ENCODE peak calls at places on chromosome 4, in four cellular contexts. One of them, this sample, is unnamed.

GRCh38 chr4:41281038-41281634 is 24.4 kb downstream of the UCHL1 start:
- DNase-seq in lower leg skin: no peak
- DNase-seq in IMR-90: peak; percentile 77
- DNase-seq in WERI-Rb-1: peak; percentile 57
- DNase-seq in this sample: no peak

GRCh38 chr4:31984872-31985271 is 1264.7 kb downstream of the PCDH7 start:
- DNase-seq in lower leg skin: no peak
- DNase-seq in IMR-90: no peak
- DNase-seq in WERI-Rb-1: no peak
- DNase-seq in this sample: no peak

GRCh38 chr4:5870220-5870619 is 22.7 kb downstream of the CRMP1 start:
- DNase-seq in lower leg skin: no peak
- DNase-seq in IMR-90: no peak
- DNase-seq in WERI-Rb-1: no peak
- DNase-seq in this sample: no peak

GRCh38 chr4:165325732-165326512 is 1.5 kb upstream of the MSMO1 start:
- DNase-seq in lower leg skin: no peak
- DNase-seq in IMR-90: peak; percentile 93
- DNase-seq in WERI-Rb-1: no peak
- DNase-seq in this sample: no peak

GRCh38 chr4:20028694-20029093 is 223.0 kb upstream of the SLIT2 start:
- DNase-seq in lower leg skin: no peak
- DNase-seq in IMR-90: peak; percentile 55
- DNase-seq in WERI-Rb-1: no peak
- DNase-seq in this sample: no peak

GRCh38 chr4:1330761-1331590 is 16.0 kb upstream of the UVSSA start:
- DNase-seq in lower leg skin: no peak
- DNase-seq in IMR-90: no peak
- DNase-seq in WERI-Rb-1: peak; percentile 62
- DNase-seq in this sample: no peak

GRCh38 chr4:151227731-151228130 is 49.2 kb upstream of the PRSS48 start:
- DNase-seq in lower leg skin: no peak
- DNase-seq in IMR-90: peak; percentile 78
- DNase-seq in WERI-Rb-1: no peak
- DNase-seq in this sample: no peak

GRCh38 chr4:114318309-114318708 is 280.3 kb upstream of the UGT8 start:
- DNase-seq in lower leg skin: no peak
- DNase-seq in IMR-90: peak; percentile 80
- DNase-seq in WERI-Rb-1: no peak
- DNase-seq in this sample: no peak

GRCh38 chr4:122603156-122603574 is 17.7 kb downstream of the IL21 start:
- DNase-seq in lower leg skin: no peak
- DNase-seq in IMR-90: peak; percentile 11
- DNase-seq in WERI-Rb-1: no peak
- DNase-seq in this sample: no peak

GRCh38 chr4:122606364-122607043 is 14.4 kb downstream of the IL21 start:
- DNase-seq in lower leg skin: no peak
- DNase-seq in IMR-90: no peak
- DNase-seq in WERI-Rb-1: no peak
- DNase-seq in this sample: no peak

GRCh38 chr4:122604146-122604545 is 16.7 kb downstream of the IL21 start:
- DNase-seq in lower leg skin: no peak
- DNase-seq in IMR-90: no peak
- DNase-seq in WERI-Rb-1: no peak
- DNase-seq in this sample: no peak

GRCh38 chr4:122602277-122603142 is 18.4 kb downstream of the IL21 start:
- DNase-seq in lower leg skin: no peak
- DNase-seq in IMR-90: peak; percentile 54
- DNase-seq in WERI-Rb-1: no peak
- DNase-seq in this sample: no peak
- TF ChIP-seq CTCF in lower leg skin: no peak
- TF ChIP-seq CTCF in IMR-90: peak; percentile 54
- TF ChIP-seq CTCF in WERI-Rb-1: peak; percentile 32
- TF ChIP-seq CTCF in this sample: peak; percentile 30

DNA sequence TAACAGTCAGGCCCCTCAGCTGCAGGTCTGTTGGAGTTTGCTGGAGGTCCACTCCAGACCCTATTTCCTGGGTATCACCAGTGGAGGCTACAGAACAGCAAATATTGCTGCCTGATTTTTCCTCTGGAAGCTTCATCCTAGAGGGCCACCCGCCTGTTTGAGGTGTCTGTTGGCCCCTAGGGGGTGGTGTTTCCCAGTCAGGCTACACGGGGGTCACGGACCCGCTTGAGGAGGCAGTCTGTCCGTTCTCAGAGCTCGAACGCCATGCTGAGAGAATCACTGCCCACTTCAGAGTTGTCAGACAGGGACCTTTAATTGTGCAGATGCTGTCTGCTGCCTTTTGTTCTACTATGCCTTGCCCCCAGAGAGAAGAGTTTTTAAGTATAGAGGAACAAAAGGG is 160.8 kb downstream of the DKK2 start:
- DNase-seq in lower leg skin: no peak
- DNase-seq in IMR-90: no peak
- DNase-seq in WERI-Rb-1: peak; percentile 21
- DNase-seq in this sample: no peak
- TF ChIP-seq CTCF in lower leg skin: no peak
- TF ChIP-seq CTCF in IMR-90: no peak
- TF ChIP-seq CTCF in WERI-Rb-1: peak; percentile 27
- TF ChIP-seq CTCF in this sample: no peak

DNA sequence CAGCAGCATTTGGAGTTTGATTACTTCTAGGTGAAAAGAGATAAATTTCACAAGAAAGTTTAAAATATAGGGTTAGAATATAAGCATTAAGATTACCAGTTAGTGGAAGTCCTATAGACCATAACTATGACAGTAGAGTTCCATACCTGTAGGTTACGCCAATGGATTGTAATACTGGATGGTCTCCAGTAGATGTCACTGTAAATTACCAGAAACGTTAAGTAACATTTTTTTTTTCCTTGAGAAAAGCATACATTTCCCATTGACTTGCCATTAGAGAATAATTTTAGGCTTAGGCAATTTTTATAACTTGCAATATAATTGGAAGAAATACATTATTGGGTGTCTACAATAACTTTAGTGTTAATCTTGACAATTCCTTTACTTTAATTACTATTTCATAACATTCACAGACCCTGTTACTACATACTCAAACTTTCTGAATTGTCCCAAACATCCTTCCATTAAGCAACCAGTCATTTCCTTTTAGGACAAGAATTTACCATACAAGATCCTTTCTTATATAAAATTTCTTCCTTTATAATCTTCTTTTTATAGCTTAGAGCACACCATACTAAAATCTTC is 304.1 kb upstream of the TECRL start:
- DNase-seq in lower leg skin: no peak
- DNase-seq in IMR-90: peak; percentile 4
- DNase-seq in WERI-Rb-1: no peak
- DNase-seq in this sample: no peak
- TF ChIP-seq CTCF in lower leg skin: no peak
- TF ChIP-seq CTCF in IMR-90: peak; percentile 22
- TF ChIP-seq CTCF in WERI-Rb-1: peak; percentile 12
- TF ChIP-seq CTCF in this sample: peak; percentile 62

DNA sequence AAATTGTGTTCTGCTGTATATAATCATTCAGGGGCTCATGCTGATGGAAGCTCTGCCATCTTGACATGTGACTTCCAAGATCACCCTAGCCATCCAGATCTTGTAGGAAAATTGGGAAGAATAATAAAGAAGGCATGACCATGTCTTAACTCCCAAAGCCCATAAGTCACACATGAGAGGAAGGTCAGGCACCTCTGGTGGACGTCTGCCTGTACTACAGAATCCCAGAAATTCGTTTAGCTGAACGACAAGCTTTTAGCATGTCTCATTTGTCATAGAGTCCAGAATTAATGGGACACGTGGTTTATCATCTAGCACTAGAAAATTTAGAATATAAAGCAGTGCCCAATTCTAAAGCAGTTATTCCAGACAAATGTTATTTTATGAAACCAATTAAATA is 212.7 kb downstream of the CENPC start:
- DNase-seq in lower leg skin: no peak
- DNase-seq in IMR-90: no peak
- DNase-seq in WERI-Rb-1: peak; percentile 37
- DNase-seq in this sample: no peak
- TF ChIP-seq CTCF in lower leg skin: no peak
- TF ChIP-seq CTCF in IMR-90: peak; percentile 13
- TF ChIP-seq CTCF in WERI-Rb-1: peak; percentile 65
- TF ChIP-seq CTCF in this sample: peak; percentile 56

GRCh38 chr4:70979445-70980008 is 13.9 kb upstream of the DCK start:
- DNase-seq in lower leg skin: no peak
- DNase-seq in IMR-90: no peak
- DNase-seq in WERI-Rb-1: no peak
- DNase-seq in this sample: no peak

GRCh38 chr4:70980196-70980595 is 13.3 kb upstream of the DCK start:
- DNase-seq in lower leg skin: no peak
- DNase-seq in IMR-90: no peak
- DNase-seq in WERI-Rb-1: no peak
- DNase-seq in this sample: no peak

DNA sequence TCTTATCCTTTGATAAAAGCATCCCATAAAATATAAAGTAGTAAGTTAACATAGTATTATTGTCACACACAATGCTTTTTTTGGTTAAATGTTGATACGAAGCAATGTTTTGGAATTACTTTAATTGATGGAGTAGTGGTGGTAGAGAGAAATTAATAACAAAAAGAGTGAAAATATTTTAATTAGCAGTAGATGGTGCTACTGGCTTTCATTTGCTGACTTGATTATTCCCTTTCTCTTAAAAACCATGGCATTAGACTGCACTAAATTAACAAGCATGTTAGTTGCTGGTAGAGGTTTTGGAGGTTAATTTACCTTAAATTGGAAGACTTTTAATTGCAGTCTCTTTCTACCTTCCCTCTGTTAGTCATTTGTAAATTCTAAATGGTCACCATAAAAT is 8.9 kb upstream of the DCK start:
- DNase-seq in lower leg skin: no peak
- DNase-seq in IMR-90: no peak
- DNase-seq in WERI-Rb-1: no peak
- DNase-seq in this sample: no peak
- TF ChIP-seq CTCF in lower leg skin: no peak
- TF ChIP-seq CTCF in IMR-90: no peak
- TF ChIP-seq CTCF in WERI-Rb-1: no peak
- TF ChIP-seq CTCF in this sample: no peak

GRCh38 chr4:64430933-64431332 is 21.7 kb upstream of the TECRL start:
- DNase-seq in lower leg skin: no peak
- DNase-seq in IMR-90: no peak
- DNase-seq in WERI-Rb-1: no peak
- DNase-seq in this sample: no peak
- TF ChIP-seq CTCF in lower leg skin: no peak
- TF ChIP-seq CTCF in IMR-90: no peak
- TF ChIP-seq CTCF in WERI-Rb-1: no peak
- TF ChIP-seq CTCF in this sample: no peak

DNA sequence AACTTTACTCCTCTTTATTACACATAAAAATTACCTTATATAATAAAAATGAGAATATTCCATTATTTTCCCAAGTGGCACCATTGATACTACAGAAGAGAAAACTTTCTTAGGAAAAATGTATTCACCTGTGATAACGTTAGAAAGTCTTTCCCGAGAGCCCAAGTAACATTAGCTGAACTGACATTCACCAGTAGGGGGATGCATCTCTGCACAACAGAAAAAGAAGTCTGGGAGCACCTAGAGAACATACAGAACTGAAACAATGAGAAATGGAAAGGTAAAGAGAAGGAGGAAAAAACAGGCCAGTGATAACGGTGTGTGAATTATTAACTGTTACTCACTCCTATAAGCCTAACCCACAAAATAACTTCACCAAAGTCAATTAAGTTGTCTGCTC is 423.3 kb downstream of the CENPC start:
- DNase-seq in lower leg skin: no peak
- DNase-seq in IMR-90: no peak
- DNase-seq in WERI-Rb-1: peak; percentile 34
- DNase-seq in this sample: no peak
- TF ChIP-seq CTCF in lower leg skin: no peak
- TF ChIP-seq CTCF in IMR-90: no peak
- TF ChIP-seq CTCF in WERI-Rb-1: peak; percentile 49
- TF ChIP-seq CTCF in this sample: peak; percentile 49

DNA sequence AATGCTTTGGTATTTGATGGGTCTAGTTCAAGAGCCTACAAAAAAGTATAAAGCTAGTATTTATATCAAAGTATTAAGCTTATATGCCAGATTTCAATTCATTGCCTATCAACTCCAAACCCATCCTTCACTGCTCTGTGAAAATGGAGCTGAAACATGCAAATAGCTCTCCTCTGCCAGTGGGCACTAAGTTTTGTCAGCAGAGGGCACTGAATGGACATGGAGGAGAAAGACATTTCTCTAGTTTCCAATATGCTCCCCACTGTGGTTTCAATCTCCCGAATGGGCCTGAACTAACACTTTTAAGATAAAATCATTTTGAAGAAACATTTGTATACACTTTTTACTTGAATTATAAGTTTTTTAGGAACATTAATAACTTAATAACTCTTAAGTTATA is 12.4 kb downstream of the PPID start:
- DNase-seq in lower leg skin: no peak
- DNase-seq in IMR-90: peak; percentile 8
- DNase-seq in WERI-Rb-1: no peak
- DNase-seq in this sample: no peak
- TF ChIP-seq CTCF in lower leg skin: no peak
- TF ChIP-seq CTCF in IMR-90: peak; percentile 43
- TF ChIP-seq CTCF in WERI-Rb-1: no peak
- TF ChIP-seq CTCF in this sample: no peak

This sample was measured in mesothelial cell of epicardium.